ENCODE peak calls at places on chromosomes 5 and 9, in six cellular contexts. J is H1, V is GM12878, T is HepG2, B is GM12892, F is K562. D is an unnamed sample.

GRCh38 chr9:89185980-89186379 is 7.4 kb upstream of the SHC3 start:
- DNase-seq in F (peak), B (no peak), V (no peak), J (no peak), T (no peak), D (no peak)

GRCh38 chr5:132008961-132009680 is 2.3 kb downstream of the ACSL6 start:
- DNase-seq in T (no peak), B (no peak), F (peak), V (no peak), J (no peak), D (no peak)

GRCh38 chr5:67244345-67244793 is 47.8 kb upstream of the CD180 start:
- DNase-seq in T (peak), F (no peak), V (no peak), J (no peak), B (no peak), D (no peak)

GRCh38 chr9:98251554-98251953 is 3.9 kb downstream of the TBC1D2 start:
- DNase-seq in V (no peak), T (no peak), F (no peak), B (no peak), J (no peak), D (no peak)

GRCh38 chr9:134221273-134222017 is 57.1 kb upstream of the RNU6ATAC start:
- DNase-seq in J (no peak), F (no peak), V (no peak), T (no peak), B (no peak), D (no peak)

GRCh38 chr5:112960861-112961504 is 15.6 kb upstream of the DCP2 start:
- DNase-seq in V (no peak), B (no peak), T (peak), F (no peak), J (no peak), D (no peak)

GRCh38 chr9:2657427-2657826 is 35.8 kb downstream of the VLDLR start:
- DNase-seq in F (no peak), V (no peak), J (no peak), B (no peak), T (no peak), D (no peak)

GRCh38 chr5:3509290-3509689 is 86.3 kb upstream of the IRX1 start:
- DNase-seq in B (no peak), F (peak), T (peak), V (no peak), J (no peak), D (no peak)

GRCh38 chr9:34123682-34124081 is 2.8 kb downstream of the DCAF12 start:
- DNase-seq in F (no peak), V (peak), T (no peak), B (no peak), J (no peak), D (no peak)

GRCh38 chr9:108017671-108018070 is 528.1 kb upstream of the KLF4 start:
- DNase-seq in B (no peak), J (no peak), F (no peak), T (no peak), V (no peak), D (no peak)

GRCh38 chr5:135437796-135438560 is 9.2 kb downstream of the DCANP1 start:
- DNase-seq in V (no peak), F (no peak), T (peak), B (no peak), J (peak), D (no peak)

GRCh38 chr5:124948754-124949275 is 202.4 kb upstream of the ZNF608 start:
- DNase-seq in V (no peak), T (no peak), J (no peak), F (no peak), B (no peak), D (no peak)

GRCh38 chr9:91424403-91425176 is 958 bp upstream of the NFIL3 start:
- DNase-seq in F (peak), V (no peak), T (peak), J (peak), B (no peak), D (no peak)

GRCh38 chr9:32590898-32591297 is 17.9 kb upstream of the NDUFB6 start:
- DNase-seq in T (no peak), B (no peak), J (no peak), V (no peak), F (no peak), D (no peak)
- TF ChIP-seq TAF1 in T (no peak), B (no peak), J (no peak), V (no peak), F (no peak), D (no peak)

GRCh38 chr5:9350301-9350797 is 195.5 kb downstream of the SEMA5A start:
- DNase-seq in J (no peak), F (no peak), T (no peak), B (no peak), V (no peak), D (no peak)
- TF ChIP-seq POLR2A in J (no peak), F (no peak), T (no peak), B (no peak), V (no peak), D (no peak)

DNA sequence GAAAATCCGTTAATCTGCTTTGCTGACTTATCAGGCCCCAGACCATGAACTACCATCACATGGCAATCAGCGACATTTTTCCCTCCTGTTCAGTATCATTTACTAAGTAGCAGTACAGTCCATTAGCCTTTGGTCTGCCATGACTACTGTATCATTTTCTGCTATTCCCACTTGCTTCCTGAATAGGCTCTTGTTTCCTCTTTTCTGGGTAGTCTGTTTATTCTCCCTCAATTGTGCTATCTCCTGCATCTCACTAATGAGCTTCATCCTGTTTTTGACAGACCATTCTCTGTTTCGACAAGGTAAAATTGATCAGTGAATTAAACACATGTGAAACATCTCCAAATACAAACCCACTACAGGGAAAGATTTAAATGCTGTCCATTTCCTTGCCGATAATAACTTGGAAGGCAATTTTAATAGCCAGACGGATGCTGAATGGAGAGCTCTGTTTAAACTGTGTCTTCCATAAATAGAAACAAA is 263.5 kb upstream of the ANKRD55 start:
- DNase-seq in T (no peak), F (no peak), V (no peak), J (no peak), B (no peak), D (no peak)
- TF ChIP-seq POLR2AphosphoS5 in T (no peak), F (no peak), V (no peak), J (no peak), B (no peak), D (no peak)

GRCh38 chr5:80341376-80341775 is 21.6 kb downstream of the SPZ1 start:
- DNase-seq in J (no peak), F (no peak), B (no peak), V (no peak), T (no peak), D (no peak)

GRCh38 chr5:80343067-80343466 is 23.3 kb downstream of the SPZ1 start:
- DNase-seq in V (no peak), B (no peak), J (no peak), T (no peak), F (no peak), D (no peak)

GRCh38 chr5:80346055-80346454 is 26.3 kb downstream of the SPZ1 start:
- DNase-seq in V (no peak), F (peak), T (peak), B (peak), J (no peak), D (peak)
- TF ChIP-seq TAF1 in V (no peak), F (no peak), T (no peak), B (no peak), J (no peak), D (no peak)

D was measured in GM12891.